ENCODE peak calls at places on chromosome 22, in four cellular contexts. S is nephron progenitor cell, H is heart left ventricle, A is T follicular helper cell. Q is an unnamed sample.

GRCh38 chr22:20607157-20607907 is 99.9 kb downstream of the MED15 start:
- DNase-seq in S (peak; percentile 40), H (no peak), A (no peak), Q (no peak)

GRCh38 chr22:36369922-36370781 is 17.6 kb downstream of the MYH9 start:
- DNase-seq in S (no peak), H (peak; percentile 67), A (no peak), Q (no peak)

GRCh38 chr22:48957311-48957986 is 870.2 kb downstream of the BRD1 start:
- DNase-seq in S (no peak), H (no peak), A (no peak), Q (no peak)

GRCh38 chr22:34588893-34589545 is 476.9 kb upstream of the ISX start:
- DNase-seq in S (no peak), H (no peak), A (no peak), Q (no peak)

GRCh38 chr22:31090217-31091085 is 9.3 kb downstream of the SMTN start:
- DNase-seq in S (no peak), H (no peak), A (no peak), Q (no peak)

GRCh38 chr22:27108425-27109114 is 451.2 kb downstream of the MIAT start:
- DNase-seq in S (peak; percentile 27), H (peak; percentile 66), A (no peak), Q (no peak)

GRCh38 chr22:19741053-19741452 is 17.7 kb downstream of the GP1BB start:
- DNase-seq in S (no peak), H (no peak), A (no peak), Q (no peak)

GRCh38 chr22:27785818-27786217 is 15.7 kb downstream of the MN1 start:
- DNase-seq in S (no peak), H (no peak), A (no peak), Q (no peak)

GRCh38 chr22:43829904-43830851 is 18.1 kb upstream of the EFCAB6 start:
- DNase-seq in S (no peak), H (peak; percentile 93), A (no peak), Q (no peak)

GRCh38 chr22:20203142-20204099 is 52.6 kb upstream of the CCDC188 start:
- DNase-seq in S (peak; percentile 72), H (no peak), A (no peak), Q (no peak)

GRCh38 chr22:32410459-32410858 is 1.6 kb downstream of the RTCB start:
- DNase-seq in S (no peak), H (no peak), A (no peak), Q (no peak)

GRCh38 chr22:42473484-42474193 is 41.4 kb upstream of the NFAM1 start:
- DNase-seq in S (no peak), H (no peak), A (no peak), Q (peak; percentile 15)

GRCh38 chr22:20656902-20657836 is 116.7 kb upstream of the SERPIND1 start:
- DNase-seq in S (no peak), H (no peak), A (no peak), Q (no peak)

GRCh38 chr22:38490915-38491314 is 15.2 kb downstream of the DDX17 start:
- DNase-seq in S (no peak), H (peak; percentile 82), A (no peak), Q (no peak)

GRCh38 chr22:45242778-45243191 is 2.1 kb upstream of the KIAA0930 start:
- DNase-seq in S (no peak), H (no peak), A (no peak), Q (no peak)

GRCh38 chr22:27727673-27728451 is 73.7 kb downstream of the MN1 start:
- DNase-seq in S (no peak), H (no peak), A (no peak), Q (no peak)

GRCh38 chr22:23219787-23220484 is 39.6 kb downstream of the BCR start:
- DNase-seq in S (no peak), H (peak; percentile 40), A (no peak), Q (no peak)

GRCh38 chr22:30605449-30606110 is 1.4 kb upstream of the TCN2 start:
- DNase-seq in S (peak; percentile 43), H (peak; percentile 54), A (no peak), Q (no peak)

GRCh38 chr22:17334983-17335382 is 34.3 kb upstream of the CECR2 start:
- DNase-seq in S (no peak), H (no peak), A (no peak), Q (no peak)

GRCh38 chr22:27380826-27381225 is 420.7 kb downstream of the MN1 start:
- DNase-seq in S (no peak), H (no peak), A (no peak), Q (no peak)

Q was measured in keratinocyte.